ENCODE peak calls at places on chromosomes 1 and 21, in five cellular contexts. One of them, this sample, is unnamed.

GRCh38 chr1:243582321-243582720 is 267.7 kb downstream of the AKT3 start:
- DNase-seq in neuronal stem cell: peak; percentile 3
- DNase-seq in H9: no peak
- DNase-seq in trophoblast cell: peak; percentile 66
- DNase-seq in H1: no peak
- DNase-seq in this sample: peak; percentile 42

GRCh38 chr21:39118061-39118460 is 65.2 kb downstream of the PSMG1 start:
- DNase-seq in neuronal stem cell: no peak
- DNase-seq in H9: no peak
- DNase-seq in trophoblast cell: peak; percentile 27
- DNase-seq in H1: peak; percentile 20
- DNase-seq in this sample: no peak

GRCh38 chr1:33866286-33866685 is 2.4 kb downstream of the HMGB4 start:
- DNase-seq in neuronal stem cell: no peak
- DNase-seq in H9: no peak
- DNase-seq in trophoblast cell: peak; percentile 65
- DNase-seq in H1: no peak
- DNase-seq in this sample: no peak

GRCh38 chr1:68653882-68654281 is 157.0 kb upstream of the DEPDC1 start:
- DNase-seq in neuronal stem cell: no peak
- DNase-seq in H9: no peak
- DNase-seq in trophoblast cell: no peak
- DNase-seq in H1: no peak
- DNase-seq in this sample: no peak

GRCh38 chr1:238223067-238223640 is 332.4 kb upstream of the ZP4 start:
- DNase-seq in neuronal stem cell: no peak
- DNase-seq in H9: no peak
- DNase-seq in trophoblast cell: peak; percentile 37
- DNase-seq in H1: no peak
- DNase-seq in this sample: no peak

GRCh38 chr1:20285510-20285909 is 5.2 kb upstream of the VWA5B1 start:
- DNase-seq in neuronal stem cell: no peak
- DNase-seq in H9: no peak
- DNase-seq in trophoblast cell: no peak
- DNase-seq in H1: no peak
- DNase-seq in this sample: no peak

GRCh38 chr1:203751051-203751450 is 13.9 kb upstream of the LAX1 start:
- DNase-seq in neuronal stem cell: no peak
- DNase-seq in H9: no peak
- DNase-seq in trophoblast cell: peak; percentile 83
- DNase-seq in H1: no peak
- DNase-seq in this sample: peak; percentile 45

GRCh38 chr1:198212675-198213074 is 55.9 kb downstream of the NEK7 start:
- DNase-seq in neuronal stem cell: no peak
- DNase-seq in H9: no peak
- DNase-seq in trophoblast cell: peak; percentile 92
- DNase-seq in H1: no peak
- DNase-seq in this sample: peak; percentile 93

GRCh38 chr1:147585640-147586383 is 44.5 kb downstream of the BCL9 start:
- DNase-seq in neuronal stem cell: no peak
- DNase-seq in H9: no peak
- DNase-seq in trophoblast cell: no peak
- DNase-seq in H1: no peak
- DNase-seq in this sample: peak; percentile 43

GRCh38 chr1:66533804-66534745 is at the start of gene SGIP1:
- DNase-seq in neuronal stem cell: peak; percentile 48
- DNase-seq in H9: peak; percentile 90
- DNase-seq in trophoblast cell: peak; percentile 45
- DNase-seq in H1: peak; percentile 62
- DNase-seq in this sample: peak; percentile 89

GRCh38 chr21:39046236-39046911 is 136.9 kb downstream of the PSMG1 start:
- DNase-seq in neuronal stem cell: no peak
- DNase-seq in H9: no peak
- DNase-seq in trophoblast cell: no peak
- DNase-seq in H1: no peak
- DNase-seq in this sample: no peak

GRCh38 chr1:43463461-43463860 is 9.7 kb upstream of the HYI start:
- DNase-seq in neuronal stem cell: no peak
- DNase-seq in H9: no peak
- DNase-seq in trophoblast cell: no peak
- DNase-seq in H1: no peak
- DNase-seq in this sample: no peak

GRCh38 chr1:20376880-20377494 is 86.3 kb downstream of the VWA5B1 start:
- DNase-seq in neuronal stem cell: peak; percentile 61
- DNase-seq in H9: peak; percentile 83
- DNase-seq in trophoblast cell: peak; percentile 43
- DNase-seq in H1: peak; percentile 94
- DNase-seq in this sample: peak; percentile 45

GRCh38 chr21:28444131-28444530 is 548.5 kb downstream of the LTN1 start:
- DNase-seq in neuronal stem cell: no peak
- DNase-seq in H9: no peak
- DNase-seq in trophoblast cell: no peak
- DNase-seq in H1: no peak
- DNase-seq in this sample: no peak

GRCh38 chr1:6874298-6874697 is 89.0 kb downstream of the CAMTA1 start:
- DNase-seq in neuronal stem cell: no peak
- DNase-seq in H9: no peak
- DNase-seq in trophoblast cell: no peak
- DNase-seq in H1: no peak
- DNase-seq in this sample: no peak
- H3K4ac ChIP-seq in neuronal stem cell: no peak overlapping the region
- H3K4ac ChIP-seq in H9: no peak overlapping the region
- H3K4ac ChIP-seq in trophoblast cell: no peak overlapping the region
- H3K4ac ChIP-seq in H1: no peak overlapping the region
- H3K4ac ChIP-seq in this sample: no peak overlapping the region

DNA sequence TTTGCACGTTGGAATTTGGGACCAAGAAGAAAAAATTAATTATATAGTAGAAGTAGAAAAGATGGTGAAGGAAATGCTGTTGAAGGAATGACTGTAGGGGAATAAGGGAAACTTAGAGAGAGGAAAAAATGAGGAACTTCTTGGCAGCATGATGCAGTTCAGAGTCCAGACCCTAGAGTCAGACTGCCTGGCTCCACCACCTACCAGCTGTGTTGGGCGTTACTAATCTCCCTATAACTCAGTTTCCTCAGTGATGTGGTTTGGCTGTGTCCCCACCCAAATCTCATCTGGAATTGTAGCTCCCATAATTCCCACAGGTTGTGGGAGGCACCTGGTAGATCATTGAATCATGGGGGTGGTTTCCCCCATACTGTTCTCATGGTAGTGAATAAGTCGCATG is 1.3 kb upstream of the SELP start:
- DNase-seq in neuronal stem cell: no peak
- DNase-seq in H9: no peak
- DNase-seq in trophoblast cell: no peak
- DNase-seq in H1: no peak
- DNase-seq in this sample: no peak
- H2BK12ac ChIP-seq in neuronal stem cell: no peak overlapping the region
- H2BK12ac ChIP-seq in H9: no peak overlapping the region
- H2BK12ac ChIP-seq in trophoblast cell: no peak overlapping the region
- H2BK12ac ChIP-seq in H1: no peak overlapping the region
- H2BK12ac ChIP-seq in this sample: no peak overlapping the region

GRCh38 chr1:51962486-51963356 is 27.8 kb downstream of the RAB3B start:
- DNase-seq in neuronal stem cell: no peak
- DNase-seq in H9: no peak
- DNase-seq in trophoblast cell: no peak
- DNase-seq in H1: no peak
- DNase-seq in this sample: no peak

GRCh38 chr1:51961954-51962353 is 28.5 kb downstream of the RAB3B start:
- DNase-seq in neuronal stem cell: no peak
- DNase-seq in H9: no peak
- DNase-seq in trophoblast cell: no peak
- DNase-seq in H1: no peak
- DNase-seq in this sample: no peak

GRCh38 chr1:51966559-51966958 is 23.9 kb downstream of the RAB3B start:
- DNase-seq in neuronal stem cell: no peak
- DNase-seq in H9: no peak
- DNase-seq in trophoblast cell: no peak
- DNase-seq in H1: no peak
- DNase-seq in this sample: no peak

GRCh38 chr1:51963592-51964308 is 26.8 kb downstream of the RAB3B start:
- DNase-seq in neuronal stem cell: no peak
- DNase-seq in H9: no peak
- DNase-seq in trophoblast cell: no peak
- DNase-seq in H1: no peak
- DNase-seq in this sample: no peak

DNA sequence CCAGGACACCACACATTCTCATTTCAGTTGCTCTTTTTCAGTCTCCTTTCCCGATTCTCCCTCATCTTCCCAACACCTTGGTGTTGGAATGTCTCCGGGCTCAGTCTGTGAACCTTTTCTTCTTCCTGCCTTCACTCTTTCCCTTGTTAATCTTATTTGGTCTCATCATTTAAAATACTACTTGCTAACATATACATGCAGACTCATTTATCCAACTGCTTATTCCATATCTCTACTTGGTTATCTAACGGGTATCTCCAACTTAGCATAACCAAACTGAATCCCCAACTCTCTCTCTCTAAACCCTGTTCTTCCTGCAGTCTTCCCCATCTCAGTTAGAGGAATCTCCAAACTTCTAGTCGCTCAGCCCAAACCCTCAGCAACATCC is 26.2 kb downstream of the RAB3B start:
- DNase-seq in neuronal stem cell: no peak
- DNase-seq in H9: no peak
- DNase-seq in trophoblast cell: no peak
- DNase-seq in H1: no peak
- DNase-seq in this sample: no peak
- H2BK5ac ChIP-seq in neuronal stem cell: no peak overlapping the region
- H2BK5ac ChIP-seq in H9: no peak overlapping the region
- H2BK5ac ChIP-seq in trophoblast cell: no peak overlapping the region
- H2BK5ac ChIP-seq in H1: peak overlapping the region; percentile 71
- H2BK5ac ChIP-seq in this sample: no peak overlapping the region

DNA sequence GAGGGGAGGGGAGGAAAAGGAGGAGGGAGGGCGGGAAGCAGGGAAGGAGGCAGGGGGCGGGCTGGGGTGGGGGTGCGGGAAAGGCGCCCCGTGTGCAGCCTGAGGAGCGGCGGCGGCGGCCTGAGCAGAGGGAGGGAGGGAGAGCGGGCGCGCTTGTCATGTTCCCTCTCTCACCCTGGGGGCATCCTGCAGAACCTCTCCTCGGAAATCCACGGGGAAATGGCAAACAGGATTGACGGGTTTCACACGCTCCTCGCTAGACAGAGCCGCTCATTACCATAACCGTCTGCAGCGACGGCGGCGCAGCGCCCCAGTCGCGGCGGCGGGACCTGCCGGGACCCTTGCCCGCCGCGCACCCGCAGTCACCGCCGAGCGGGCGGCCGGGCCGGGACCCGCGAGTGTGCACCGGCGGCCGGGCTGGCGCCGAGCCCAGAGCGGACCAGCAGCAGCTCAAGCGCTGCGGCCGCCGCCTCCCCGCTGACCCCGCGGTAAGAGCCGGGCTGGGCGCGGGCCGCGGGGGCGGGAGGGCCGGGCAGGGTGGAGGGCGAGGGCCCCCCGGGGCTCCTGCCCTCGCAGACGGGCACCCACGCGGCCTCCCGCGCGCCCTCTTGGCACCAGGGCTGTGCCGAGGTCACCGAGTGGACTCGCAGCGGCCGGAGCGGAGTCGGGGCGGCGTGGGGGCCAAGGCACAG is at the start of gene SERTAD4:
- DNase-seq in neuronal stem cell: peak; percentile 48
- DNase-seq in H9: peak; percentile 60
- DNase-seq in trophoblast cell: peak; percentile 96
- DNase-seq in H1: peak; percentile 66
- DNase-seq in this sample: peak; percentile 60
- H3K4ac ChIP-seq in neuronal stem cell: no peak within 1 kb of the TSS
- H3K4ac ChIP-seq in H9: no peak within 1 kb of the TSS
- H3K4ac ChIP-seq in trophoblast cell: peak within 1 kb of the TSS; percentile 87
- H3K4ac ChIP-seq in H1: no peak within 1 kb of the TSS
- H3K4ac ChIP-seq in this sample: peak within 1 kb of the TSS; percentile 88

GRCh38 chr21:42521384-42521783 is 7.7 kb downstream of the SLC37A1 start:
- DNase-seq in neuronal stem cell: no peak
- DNase-seq in H9: no peak
- DNase-seq in trophoblast cell: no peak
- DNase-seq in H1: no peak
- DNase-seq in this sample: no peak

GRCh38 chr21:42518626-42519025 is 5.0 kb downstream of the SLC37A1 start:
- DNase-seq in neuronal stem cell: no peak
- DNase-seq in H9: no peak
- DNase-seq in trophoblast cell: peak; percentile 57
- DNase-seq in H1: no peak
- DNase-seq in this sample: peak; percentile 51

GRCh38 chr21:42515708-42516502 is 2.3 kb downstream of the SLC37A1 start:
- DNase-seq in neuronal stem cell: no peak
- DNase-seq in H9: no peak
- DNase-seq in trophoblast cell: peak; percentile 91
- DNase-seq in H1: no peak
- DNase-seq in this sample: peak; percentile 77

GRCh38 chr21:42520628-42521253 is 7.1 kb downstream of the SLC37A1 start:
- DNase-seq in neuronal stem cell: no peak
- DNase-seq in H9: peak; percentile 63
- DNase-seq in trophoblast cell: no peak
- DNase-seq in H1: peak; percentile 65
- DNase-seq in this sample: no peak

DNA sequence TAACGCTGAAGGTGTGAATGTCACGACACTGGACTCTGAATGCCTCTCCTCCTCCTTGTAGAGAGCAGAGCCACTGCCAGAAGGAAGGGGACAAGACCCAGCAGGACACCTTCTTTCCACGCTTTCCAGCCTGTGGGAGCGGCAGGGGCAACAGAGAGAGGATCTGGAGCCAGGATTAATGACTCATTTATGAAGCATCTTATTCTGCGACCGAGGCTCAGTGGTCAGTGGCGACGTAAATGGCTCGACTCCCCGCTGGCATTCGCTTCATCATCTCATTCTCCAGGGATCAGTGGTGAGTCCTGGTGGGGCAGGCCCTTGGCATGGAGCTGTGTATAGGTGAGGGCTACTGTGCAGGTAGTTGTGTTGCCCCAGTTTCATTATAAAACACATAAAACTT is 4.6 kb downstream of the SLC37A1 start:
- DNase-seq in neuronal stem cell: no peak
- DNase-seq in H9: no peak
- DNase-seq in trophoblast cell: peak; percentile 76
- DNase-seq in H1: no peak
- DNase-seq in this sample: peak; percentile 89
- H2BK12ac ChIP-seq in neuronal stem cell: no peak overlapping the region
- H2BK12ac ChIP-seq in H9: no peak overlapping the region
- H2BK12ac ChIP-seq in trophoblast cell: peak overlapping the region; percentile 54
- H2BK12ac ChIP-seq in H1: no peak overlapping the region
- H2BK12ac ChIP-seq in this sample: no peak overlapping the region

GRCh38 chr1:92923664-92924063 is 37.6 kb downstream of the DIPK1A start:
- DNase-seq in neuronal stem cell: no peak
- DNase-seq in H9: no peak
- DNase-seq in trophoblast cell: peak; percentile 11
- DNase-seq in H1: no peak
- DNase-seq in this sample: peak; percentile 37
- H2BK5ac ChIP-seq in neuronal stem cell: no peak overlapping the region
- H2BK5ac ChIP-seq in H9: no peak overlapping the region
- H2BK5ac ChIP-seq in trophoblast cell: no peak overlapping the region
- H2BK5ac ChIP-seq in H1: no peak overlapping the region
- H2BK5ac ChIP-seq in this sample: no peak overlapping the region

DNA sequence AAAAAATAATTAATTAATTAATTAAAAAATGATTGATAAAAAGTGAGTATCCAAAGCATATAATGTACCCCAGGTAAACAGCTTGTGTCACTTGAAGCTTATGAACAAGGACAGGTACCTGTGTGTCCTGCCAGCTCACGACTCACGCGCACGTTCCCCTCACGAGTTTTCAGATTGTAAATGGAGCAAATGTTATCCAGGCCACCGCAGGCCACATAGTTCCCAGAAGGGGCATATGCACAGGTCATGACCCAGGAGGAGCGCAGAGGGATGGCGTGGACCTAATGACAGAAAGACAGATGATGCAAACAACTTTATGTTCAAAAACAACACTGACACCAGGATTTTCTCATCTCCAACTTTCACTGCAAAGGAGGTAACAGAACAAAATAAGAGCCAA is 26.0 kb upstream of the NADK start:
- DNase-seq in neuronal stem cell: no peak
- DNase-seq in H9: no peak
- DNase-seq in trophoblast cell: no peak
- DNase-seq in H1: no peak
- DNase-seq in this sample: no peak
- H3K4ac ChIP-seq in neuronal stem cell: no peak overlapping the region
- H3K4ac ChIP-seq in H9: no peak overlapping the region
- H3K4ac ChIP-seq in trophoblast cell: no peak overlapping the region
- H3K4ac ChIP-seq in H1: no peak overlapping the region
- H3K4ac ChIP-seq in this sample: no peak overlapping the region

This sample was measured in mesenchymal stem cell.